ENCODE peak calls at places on chromosomes 4 and X, in four cellular contexts. One of them, this sample, is unnamed.

GRCh38 chr4:112245383-112245782 is 13.8 kb downstream of the AP1AR start:
- DNase-seq in AG09319: no peak
- DNase-seq in right lobe of liver: no peak
- DNase-seq in astrocyte of the spinal cord: no peak
- DNase-seq in this sample: no peak

GRCh38 chrX:15988661-15989603 is 134.3 kb upstream of the AP1S2 start:
- DNase-seq in AG09319: peak; percentile 49
- DNase-seq in right lobe of liver: no peak
- DNase-seq in astrocyte of the spinal cord: peak; percentile 66
- DNase-seq in this sample: no peak

GRCh38 chr4:16125571-16126445 is 42.0 kb upstream of the PROM1 start:
- DNase-seq in astrocyte of the spinal cord: no peak
- DNase-seq in right lobe of liver: no peak
- DNase-seq in AG09319: no peak
- DNase-seq in this sample: no peak

GRCh38 chr4:126544276-126544675 is 1088.5 kb upstream of the INTU start:
- DNase-seq in right lobe of liver: no peak
- DNase-seq in AG09319: no peak
- DNase-seq in astrocyte of the spinal cord: no peak
- DNase-seq in this sample: no peak

GRCh38 chrX:133781174-133781573 is 204.2 kb downstream of the GPC3 start:
- DNase-seq in right lobe of liver: no peak
- DNase-seq in astrocyte of the spinal cord: no peak
- DNase-seq in AG09319: no peak
- DNase-seq in this sample: no peak

GRCh38 chr4:83910693-83911092 is 374.8 kb downstream of the GPAT3 start:
- DNase-seq in right lobe of liver: no peak
- DNase-seq in astrocyte of the spinal cord: no peak
- DNase-seq in AG09319: no peak
- DNase-seq in this sample: no peak

GRCh38 chr4:98612318-98613250 is 45.8 kb downstream of the TSPAN5 start:
- DNase-seq in right lobe of liver: no peak
- DNase-seq in astrocyte of the spinal cord: no peak
- DNase-seq in AG09319: no peak
- DNase-seq in this sample: no peak

GRCh38 chrX:69074726-69075125 is 90.5 kb downstream of the PJA1 start:
- DNase-seq in astrocyte of the spinal cord: no peak
- DNase-seq in right lobe of liver: no peak
- DNase-seq in AG09319: no peak
- DNase-seq in this sample: peak; percentile 47

GRCh38 chr4:102871772-102872171 is 3.0 kb downstream of the CISD2 start:
- DNase-seq in astrocyte of the spinal cord: no peak
- DNase-seq in AG09319: no peak
- DNase-seq in right lobe of liver: no peak
- DNase-seq in this sample: no peak

GRCh38 chr4:23455482-23455881 is 434.4 kb downstream of the PPARGC1A start:
- DNase-seq in right lobe of liver: no peak
- DNase-seq in AG09319: no peak
- DNase-seq in astrocyte of the spinal cord: no peak
- DNase-seq in this sample: no peak

GRCh38 chr4:27176881-27177280 is 316.2 kb downstream of the STIM2 start:
- DNase-seq in astrocyte of the spinal cord: no peak
- DNase-seq in AG09319: no peak
- DNase-seq in right lobe of liver: no peak
- DNase-seq in this sample: no peak

GRCh38 chr4:94039226-94039625 is 168.4 kb upstream of the SMARCAD1 start:
- DNase-seq in astrocyte of the spinal cord: no peak
- DNase-seq in right lobe of liver: no peak
- DNase-seq in AG09319: no peak
- DNase-seq in this sample: no peak

GRCh38 chrX:42975906-42976305 is 197.9 kb upstream of the PPP1R2C start:
- DNase-seq in AG09319: no peak
- DNase-seq in astrocyte of the spinal cord: no peak
- DNase-seq in right lobe of liver: no peak
- DNase-seq in this sample: no peak

GRCh38 chrX:42973321-42973720 is 195.4 kb upstream of the PPP1R2C start:
- DNase-seq in astrocyte of the spinal cord: no peak
- DNase-seq in right lobe of liver: no peak
- DNase-seq in AG09319: no peak
- DNase-seq in this sample: no peak

GRCh38 chrX:42978655-42979379 is 200.9 kb upstream of the PPP1R2C start:
- DNase-seq in astrocyte of the spinal cord: no peak
- DNase-seq in right lobe of liver: no peak
- DNase-seq in AG09319: no peak
- DNase-seq in this sample: no peak

DNA sequence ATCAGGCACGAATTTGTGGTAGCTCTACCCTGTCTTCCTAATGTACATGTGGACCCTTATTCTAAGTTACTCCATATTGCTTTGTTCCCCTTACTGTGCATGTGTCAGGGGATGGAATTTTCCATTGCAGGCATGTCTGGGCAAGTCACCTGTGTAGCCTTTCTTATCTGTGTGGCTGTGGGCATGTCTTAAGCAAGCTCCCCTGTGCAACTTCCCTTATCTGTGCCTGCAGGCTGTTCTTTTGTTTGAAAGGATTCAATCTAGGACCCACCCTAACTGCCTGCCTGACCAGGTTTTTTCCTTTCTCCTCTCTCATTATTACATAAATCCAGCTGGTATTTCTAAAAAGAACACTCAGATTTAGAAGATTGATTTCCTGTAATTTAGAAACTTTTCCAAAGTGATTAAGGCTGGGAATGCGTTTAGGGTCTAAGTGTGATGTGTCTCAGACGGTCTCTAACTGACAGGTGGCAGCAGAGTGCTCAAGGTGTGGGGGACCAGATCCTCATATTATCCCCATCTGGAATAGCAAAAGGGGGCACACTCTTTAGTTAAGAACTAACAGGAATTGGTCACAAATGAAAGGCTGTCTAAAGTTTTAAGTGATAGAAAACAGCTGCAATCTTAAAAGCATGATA is 198.9 kb upstream of the PPP1R2C start:
- DNase-seq in right lobe of liver: no peak
- DNase-seq in AG09319: no peak
- DNase-seq in astrocyte of the spinal cord: no peak
- DNase-seq in this sample: no peak
- TF ChIP-seq CTCF in right lobe of liver: no peak
- TF ChIP-seq CTCF in AG09319: no peak
- TF ChIP-seq CTCF in astrocyte of the spinal cord: no peak
- TF ChIP-seq CTCF in this sample: no peak

DNA sequence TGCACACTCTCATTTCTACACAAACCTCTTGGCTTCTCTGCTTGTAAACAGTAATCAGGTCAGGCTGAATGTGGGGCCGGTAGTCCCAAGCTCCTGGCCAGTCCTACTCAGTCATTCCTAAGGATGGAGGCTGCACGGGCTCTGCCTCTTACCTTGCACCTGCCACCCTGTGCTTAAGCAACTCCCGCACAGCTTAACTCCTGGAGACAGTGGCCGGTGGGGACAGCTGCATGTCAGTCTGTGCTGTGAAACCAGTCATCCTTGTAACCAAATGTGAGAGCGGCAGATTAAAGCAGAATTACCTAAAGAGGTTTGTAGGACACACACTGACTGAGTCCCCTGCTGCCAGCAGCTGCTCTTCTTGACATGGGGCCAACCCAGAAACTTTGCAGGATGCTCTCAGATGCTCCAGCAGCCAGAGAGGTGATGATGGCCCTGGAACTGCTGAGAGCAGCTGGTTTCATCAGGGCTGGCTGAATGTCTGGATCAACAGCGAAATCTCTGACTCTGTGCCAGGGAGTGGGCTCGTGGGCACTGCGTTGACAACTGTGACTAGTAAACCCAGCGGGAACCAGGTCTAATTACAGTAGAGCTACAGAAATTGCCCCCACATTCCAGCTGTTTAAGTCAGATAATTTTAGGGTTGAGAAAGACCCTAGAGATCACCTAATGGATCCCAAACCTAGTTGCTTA is 123.7 kb downstream of the ANAPC4 start:
- DNase-seq in AG09319: no peak
- DNase-seq in right lobe of liver: no peak
- DNase-seq in astrocyte of the spinal cord: no peak
- DNase-seq in this sample: no peak
- TF ChIP-seq CTCF in AG09319: no peak
- TF ChIP-seq CTCF in right lobe of liver: no peak
- TF ChIP-seq CTCF in astrocyte of the spinal cord: no peak
- TF ChIP-seq CTCF in this sample: no peak

GRCh38 chr4:145888393-145888792 is 50.2 kb downstream of the ZNF827 start:
- DNase-seq in astrocyte of the spinal cord: no peak
- DNase-seq in AG09319: no peak
- DNase-seq in right lobe of liver: no peak
- DNase-seq in this sample: no peak
- TF ChIP-seq CTCF in astrocyte of the spinal cord: peak; percentile 13
- TF ChIP-seq CTCF in AG09319: peak; percentile 10
- TF ChIP-seq CTCF in right lobe of liver: no peak
- TF ChIP-seq CTCF in this sample: no peak

GRCh38 chrX:40004916-40005289 is 92.9 kb downstream of the BCOR start:
- DNase-seq in astrocyte of the spinal cord: no peak
- DNase-seq in right lobe of liver: no peak
- DNase-seq in AG09319: no peak
- DNase-seq in this sample: no peak

GRCh38 chrX:40007136-40007535 is 90.6 kb downstream of the BCOR start:
- DNase-seq in astrocyte of the spinal cord: no peak
- DNase-seq in AG09319: no peak
- DNase-seq in right lobe of liver: no peak
- DNase-seq in this sample: no peak

GRCh38 chrX:40007746-40008705 is 89.7 kb downstream of the BCOR start:
- DNase-seq in astrocyte of the spinal cord: no peak
- DNase-seq in right lobe of liver: no peak
- DNase-seq in AG09319: no peak
- DNase-seq in this sample: no peak

GRCh38 chrX:40005290-40006011 is 92.3 kb downstream of the BCOR start:
- DNase-seq in astrocyte of the spinal cord: no peak
- DNase-seq in right lobe of liver: no peak
- DNase-seq in AG09319: no peak
- DNase-seq in this sample: no peak

GRCh38 chrX:40006025-40007017 is 91.4 kb downstream of the BCOR start:
- DNase-seq in right lobe of liver: no peak
- DNase-seq in astrocyte of the spinal cord: no peak
- DNase-seq in AG09319: no peak
- DNase-seq in this sample: no peak
- TF ChIP-seq CTCF in right lobe of liver: no peak
- TF ChIP-seq CTCF in astrocyte of the spinal cord: no peak
- TF ChIP-seq CTCF in AG09319: no peak
- TF ChIP-seq CTCF in this sample: no peak